ENCODE peak calls at places on chromosomes 2 and 18, in eight cellular contexts. J is naive B cell, M is Ammon's horn, W is GM23248, G is frontal cortex, D is ELF-1, U is retina, V is upper lobe of right lung. P is an unnamed sample.

GRCh38 chr2:84705858-84706257 is 175.0 kb downstream of the TRABD2A start:
- DNase-seq in J (no peak), M (no peak), W (no peak), G (no peak), D (no peak), U (no peak), V (no peak), P (no peak)

GRCh38 chr18:58271770-58272169 is 227.7 kb downstream of the NEDD4L start:
- DNase-seq in J (no peak), M (no peak), W (no peak), G (no peak), D (no peak), U (no peak), V (no peak), P (no peak)

GRCh38 chr2:8932702-8933101 is 70.8 kb downstream of the MBOAT2 start:
- DNase-seq in J (no peak), M (no peak), W (no peak), G (no peak), D (no peak), U (no peak), V (no peak), P (no peak)

GRCh38 chr2:120525056-120526046 is 179.4 kb downstream of the INHBB start:
- DNase-seq in J (no peak), M (no peak), W (no peak), G (no peak), D (no peak), U (no peak), V (peak), P (no peak)

GRCh38 chr2:196821195-196821594 is 12.0 kb upstream of the C2orf66 start:
- DNase-seq in J (no peak), M (no peak), W (peak), G (no peak), D (no peak), U (no peak), V (no peak), P (no peak)

GRCh38 chr2:174322139-174322538 is 12.6 kb upstream of the SP9 start:
- DNase-seq in J (no peak), M (no peak), W (no peak), G (no peak), D (no peak), U (no peak), V (no peak), P (no peak)

GRCh38 chr2:15986068-15986560 is 45.8 kb downstream of the MYCN start:
- DNase-seq in J (no peak), M (no peak), W (no peak), G (no peak), D (peak), U (no peak), V (no peak), P (no peak)

GRCh38 chr2:47302308-47302707 is 100.6 kb upstream of the MSH2 start:
- DNase-seq in J (no peak), M (no peak), W (no peak), G (no peak), D (no peak), U (no peak), V (no peak), P (no peak)

GRCh38 chr2:240480834-240481623 is 45.6 kb downstream of the GPC1 start:
- DNase-seq in J (no peak), M (no peak), W (no peak), G (no peak), D (no peak), U (no peak), V (peak), P (no peak)

GRCh38 chr18:65788373-65788772 is 37.6 kb downstream of the CDH7 start:
- DNase-seq in J (no peak), M (no peak), W (no peak), G (no peak), D (peak), U (peak), V (no peak), P (no peak)

P was measured in D721Med.